ENCODE peak calls at places on chromosomes 1 and 21, in ten cellular contexts. A is adrenal gland; Y is CD4-positive, alpha-beta T cell; X is cardiac fibroblast; S is tibial nerve; I is heart left ventricle; E is progenitor cell of endocrine pancreas; N is body of pancreas; F is cardiac muscle cell; W is WTC11. M is an unnamed sample.

GRCh38 chr1:228369608-228370438 is 36.8 kb downstream of the TRIM11 start:
- DNase-seq in F (no peak), I (no peak), S (no peak), Y (no peak), N (peak; percentile 8), W (no peak), X (no peak), E (no peak), A (peak; percentile 24), M (no peak)

GRCh38 chr1:56501888-56502287 is 77.5 kb downstream of the PLPP3 start:
- DNase-seq in I (no peak), F (no peak), W (no peak), E (no peak), Y (no peak), S (no peak), X (no peak), N (no peak), A (peak; percentile 50), M (no peak)

GRCh38 chr1:111776397-111776796 is 20.7 kb downstream of the DDX20 start:
- DNase-seq in E (no peak), I (no peak), W (no peak), X (peak; percentile 22), S (no peak), N (no peak), Y (no peak), A (no peak), F (peak; percentile 61), M (no peak)

GRCh38 chr1:182102042-182102416 is 40.5 kb upstream of the ZNF648 start:
- DNase-seq in E (no peak), W (no peak), A (no peak), X (no peak), S (no peak), I (no peak), Y (no peak), F (no peak), N (no peak), M (no peak)

GRCh38 chr1:201224671-201225400 is 34.2 kb downstream of the IGFN1 start:
- DNase-seq in F (peak; percentile 30), I (no peak), S (no peak), A (no peak), N (no peak), Y (no peak), W (no peak), X (no peak), E (no peak), M (no peak)

GRCh38 chr1:214476229-214476957 is 75.0 kb downstream of the PTPN14 start:
- DNase-seq in I (no peak), Y (no peak), E (no peak), N (no peak), A (no peak), F (no peak), X (no peak), W (no peak), S (no peak), M (no peak)

GRCh38 chr21:36904093-36904666 is 62.3 kb downstream of the HLCS start:
- DNase-seq in A (no peak), N (no peak), E (no peak), F (no peak), I (no peak), Y (no peak), W (no peak), X (no peak), S (no peak), M (no peak)

GRCh38 chr1:151061012-151061401 is 810 bp downstream of the MLLT11 start:
- DNase-seq in W (no peak), E (no peak), F (no peak), N (no peak), X (no peak), Y (no peak), A (no peak), I (no peak), S (no peak), M (no peak)

GRCh38 chr1:29166291-29166878 is 15.3 kb downstream of the SRSF4 start:
- DNase-seq in A (no peak), E (no peak), N (no peak), I (no peak), Y (no peak), W (no peak), X (no peak), S (no peak), F (no peak), M (no peak)

GRCh38 chr1:203663294-203663693 is 36.7 kb downstream of the ATP2B4 start:
- DNase-seq in Y (no peak), W (no peak), S (no peak), F (peak; percentile 59), I (no peak), A (no peak), N (no peak), X (peak; percentile 49), E (no peak), M (no peak)

GRCh38 chr1:53498555-53499142 is 39.5 kb downstream of the DMRTB1 start:
- DNase-seq in E (no peak), N (no peak), F (peak; percentile 65), I (no peak), X (peak; percentile 51), Y (no peak), W (no peak), S (no peak), A (no peak), M (no peak)

GRCh38 chr1:157369808-157370521 is 182.3 kb downstream of the FCRL5 start:
- DNase-seq in A (peak; percentile 64), Y (peak; percentile 25), S (peak; percentile 77), N (peak; percentile 50), X (peak; percentile 57), F (peak; percentile 63), I (no peak), W (peak; percentile 55), E (peak; percentile 48), M (no peak)

GRCh38 chr1:221394011-221394544 is 347.8 kb downstream of the DUSP10 start:
- DNase-seq in S (no peak), N (no peak), F (peak; percentile 21), A (peak; percentile 41), E (no peak), I (peak; percentile 27), X (peak; percentile 83), W (no peak), Y (no peak), M (no peak)

DNA sequence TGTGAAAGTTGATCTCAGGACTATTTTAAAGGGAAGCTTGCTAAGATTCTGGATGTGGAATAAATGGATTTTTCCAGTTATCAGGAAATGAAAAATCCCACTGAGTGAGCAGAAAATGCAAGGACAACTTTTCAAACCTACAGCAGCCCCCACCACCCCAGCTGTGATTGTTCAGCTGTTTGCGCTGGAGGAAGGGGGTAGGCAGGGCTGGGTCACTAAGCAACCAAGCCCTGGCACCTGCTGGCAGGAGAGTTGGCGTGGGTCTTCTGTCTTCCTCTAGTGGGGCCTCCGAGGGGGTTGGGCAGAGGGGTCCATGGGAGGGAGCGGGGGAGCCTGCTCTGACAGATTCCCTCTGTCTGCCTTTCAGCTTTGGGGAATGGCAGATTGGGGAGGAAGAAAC is 45.3 kb downstream of the EIF2D start:
- DNase-seq in I (no peak), S (no peak), A (no peak), E (no peak), Y (no peak), X (no peak), F (no peak), N (no peak), W (no peak), M (no peak)
- TF ChIP-seq CTCF in I (no peak), S (no peak), A (no peak), E (no peak), Y (no peak), X (no peak), F (no peak), N (no peak), W (no peak), M (no peak)

GRCh38 chr1:62439652-62440371 is 3.0 kb downstream of the USP1 start:
- DNase-seq in N (no peak), Y (no peak), W (no peak), X (peak; percentile 19), E (no peak), F (no peak), I (no peak), A (no peak), S (no peak), M (no peak)
- TF ChIP-seq CTCF in N (no peak), Y (no peak), W (no peak), X (no peak), E (no peak), F (no peak), I (no peak), A (no peak), S (no peak), M (no peak)

DNA sequence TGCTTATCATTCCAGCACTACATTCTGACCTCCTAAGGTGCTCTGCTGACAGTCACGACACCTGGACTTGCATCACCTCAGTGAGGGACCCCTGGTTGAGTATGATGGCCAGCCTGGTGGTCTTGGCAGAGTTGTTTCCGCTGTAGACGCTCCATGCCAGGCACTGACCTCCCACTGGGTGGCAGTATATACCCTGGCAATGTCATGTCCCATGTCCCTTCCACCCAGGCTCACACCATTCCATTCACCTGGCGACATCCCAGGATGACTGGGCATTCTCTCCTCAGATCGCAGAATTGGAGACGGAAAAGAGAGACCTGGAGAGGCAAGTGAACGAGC is 5.0 kb downstream of the DNALI1 start:
- DNase-seq in Y (peak; percentile 6), X (peak; percentile 29), F (peak; percentile 36), W (peak; percentile 60), A (no peak), I (no peak), E (no peak), N (no peak), S (peak; percentile 14), M (no peak)
- TF ChIP-seq CTCF in Y (peak; percentile 58), X (peak; percentile 64), F (peak; percentile 51), W (peak; percentile 28), A (no peak), I (peak; percentile 21), E (peak; percentile 36), N (no peak), S (peak; percentile 5), M (peak; percentile 17)

DNA sequence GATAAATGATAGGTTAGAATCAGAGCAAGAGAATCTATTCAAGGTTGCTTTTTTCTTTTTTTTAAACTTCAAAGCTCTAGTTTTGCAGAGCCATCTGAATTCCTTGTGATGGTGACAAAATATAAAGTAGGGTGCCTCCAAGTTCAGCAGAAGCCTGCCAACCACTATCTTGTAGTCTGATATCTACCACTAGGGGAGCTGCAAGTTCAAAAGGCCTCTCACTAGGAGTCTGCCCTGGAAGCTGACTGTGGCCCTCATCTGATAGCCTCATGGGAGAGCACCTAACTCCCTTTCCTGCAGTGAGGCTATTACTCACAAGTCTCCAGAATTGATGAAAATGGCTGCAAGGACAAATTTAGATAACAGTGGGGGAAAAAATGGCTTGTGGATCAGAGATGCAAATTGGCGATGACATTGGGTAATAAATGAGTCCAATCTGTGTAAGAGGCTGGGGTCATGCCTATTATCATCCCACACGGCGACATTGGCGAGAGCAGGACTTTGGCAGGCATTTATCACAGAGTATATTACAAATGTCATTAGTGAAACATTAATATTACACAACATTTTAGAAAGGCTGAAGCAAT is 10.7 kb upstream of the ZP4 start:
- DNase-seq in E (no peak), A (peak; percentile 56), W (peak; percentile 13), I (no peak), X (no peak), Y (no peak), S (no peak), F (peak; percentile 1), N (peak; percentile 12), M (no peak)
- TF ChIP-seq CTCF in E (peak; percentile 62), A (peak; percentile 46), W (peak; percentile 73), I (no peak), X (peak; percentile 12), Y (no peak), S (no peak), F (no peak), N (peak; percentile 46), M (peak; percentile 58)

GRCh38 chr21:16570856-16571255 is 841.1 kb downstream of the USP25 start:
- DNase-seq in F (no peak), Y (no peak), S (no peak), I (no peak), E (no peak), W (no peak), X (no peak), N (no peak), A (no peak), M (no peak)
- TF ChIP-seq CTCF in F (no peak), Y (no peak), S (no peak), I (no peak), E (no peak), W (no peak), X (no peak), N (no peak), A (no peak), M (no peak)

M was measured in mesothelial cell of epicardium.